ENCODE peak calls at places on chromosomes 7 and 10, in six cellular contexts. T is Right ventricle myocardium inferior; X is effector memory CD8-positive, alpha-beta T cell; Q is CD4-positive, alpha-beta T cell; I is foreskin keratinocyte; A is aorta. K is an unnamed sample.

GRCh38 chr10:103917326-103918052 is 495 bp downstream of the STN1 start:
- ATAC-seq in Q (no peak), I (peak; percentile 36), A (peak; percentile 77), T (peak; percentile 47), X (no peak), K (peak; percentile 34)

GRCh38 chr10:76397210-76397881 is 965.9 kb downstream of the LRMDA start:
- ATAC-seq in I (no peak), X (no peak), T (peak; percentile 38), A (peak; percentile 89), Q (no peak), K (no peak)

GRCh38 chr10:102975483-102976057 is 57.5 kb downstream of the CNNM2 start:
- ATAC-seq in Q (no peak), A (no peak), X (no peak), T (no peak), I (no peak), K (no peak)

GRCh38 chr10:43665054-43665453 is 16.4 kb upstream of the ZNF32 start:
- ATAC-seq in I (no peak), Q (no peak), A (no peak), X (no peak), T (no peak), K (no peak)

GRCh38 chr10:132550366-132551092 is 12.9 kb downstream of the INPP5A start:
- ATAC-seq in T (peak; percentile 53), X (no peak), Q (no peak), I (no peak), A (no peak), K (no peak)

GRCh38 chr7:95342642-95343252 is 18.4 kb upstream of the PON1 start:
- ATAC-seq in Q (no peak), X (no peak), I (no peak), T (no peak), A (no peak), K (no peak)

GRCh38 chr7:94011714-94012353 is 7.7 kb upstream of the BET1 start:
- ATAC-seq in T (no peak), X (no peak), A (no peak), Q (no peak), I (no peak), K (no peak)

GRCh38 chr7:93219877-93220276 is 6.4 kb downstream of the HEPACAM2 start:
- ATAC-seq in Q (no peak), X (no peak), T (no peak), I (no peak), A (no peak), K (no peak)

GRCh38 chr10:133185421-133185820 is 25.4 kb downstream of the KNDC1 start:
- ATAC-seq in Q (no peak), T (no peak), A (no peak), X (no peak), I (no peak), K (no peak)

GRCh38 chr7:131493559-131493958 is 62.9 kb downstream of the PODXL start:
- ATAC-seq in I (no peak), Q (no peak), X (no peak), T (no peak), A (no peak), K (no peak)

GRCh38 chr10:49110684-49111319 is 4.5 kb downstream of the VSTM4 start:
- ATAC-seq in X (no peak), T (no peak), I (no peak), Q (no peak), A (no peak), K (no peak)

K was measured in stimulated activated memory B cell treated with anti-CD40 and anti-IgM and Interleukin-4, amounts not matched to agents 10 μg/mL and 1 μg/mL and 100 μg/mL, for 72 hours.